ENCODE peak calls at places on chromosome 1, in six cellular contexts. F, Y, K, B, C and T are unnamed samples. For H3K4me1 and H3K9me3, the result is how much of the 10 kb centered on the place peaks cover.

GRCh38 chr1:25562101-25562927 is 18.9 kb downstream of the LDLRAP1 start:
- DNase-seq in F (no peak), Y (no peak), B (no peak), K (no peak), C (no peak), T (peak)

GRCh38 chr1:208540724-208541123 is 296.5 kb upstream of the PLXNA2 start:
- DNase-seq in B (no peak), K (no peak), F (no peak), C (no peak), Y (no peak), T (no peak)

GRCh38 chr1:42915456-42915855 is 43.2 kb downstream of the SLC2A1 start:
- DNase-seq in Y (no peak), B (no peak), K (no peak), C (no peak), F (no peak), T (no peak)

GRCh38 chr1:27575861-27576331 is 28.0 kb downstream of the AHDC1 start:
- DNase-seq in Y (peak), C (peak), K (no peak), B (peak), F (peak), T (peak)

GRCh38 chr1:90730247-90731022 is 13.3 kb upstream of the BARHL2 start:
- DNase-seq in B (no peak), K (no peak), C (peak), F (peak), Y (no peak), T (no peak)

GRCh38 chr1:44830900-44831304 is 12.2 kb downstream of the PTCH2 start:
- DNase-seq in C (no peak), F (no peak), K (no peak), B (no peak), Y (no peak), T (no peak)

GRCh38 chr1:66532798-66533783 is 862 bp upstream of the SGIP1 start:
- DNase-seq in F (peak), B (peak), K (peak), C (peak), Y (peak), T (peak)

GRCh38 chr1:86155061-86155806 is 1.3 kb downstream of the COL24A1 start:
- DNase-seq in B (peak), Y (peak), F (peak), K (peak), C (peak), T (peak)

GRCh38 chr1:39713557-39713956 is 22.3 kb upstream of the HPCAL4 start:
- DNase-seq in B (no peak), Y (no peak), C (peak), K (no peak), F (no peak), T (no peak)

GRCh38 chr1:115112496-115113375 is 23.4 kb upstream of the TSPAN2 start:
- DNase-seq in Y (peak), F (peak), K (peak), C (peak), B (no peak), T (peak)

GRCh38 chr1:8394456-8395321 is 76.8 kb downstream of the SLC45A1 start:
- DNase-seq in F (no peak), B (peak), C (no peak), K (no peak), Y (no peak), T (no peak)

GRCh38 chr1:60831780-60832179 is 250.6 kb upstream of the NFIA start:
- DNase-seq in F (no peak), B (no peak), C (no peak), K (no peak), Y (no peak), T (no peak)

GRCh38 chr1:117656202-117656641 is 50.4 kb downstream of the TENT5C start:
- DNase-seq in C (no peak), F (no peak), K (no peak), Y (no peak), B (no peak), T (no peak)

GRCh38 chr1:20325844-20326323 is 35.2 kb downstream of the VWA5B1 start:
- DNase-seq in F (no peak), K (no peak), B (peak), Y (no peak), C (no peak), T (peak)

GRCh38 chr1:203338335-203339036 is 12.4 kb downstream of the FMOD start:
- DNase-seq in C (no peak), F (peak), Y (no peak), B (peak), K (peak), T (no peak)

GRCh38 chr1:233379869-233380438 is 52.4 kb downstream of the MAP3K21 start:
- DNase-seq in K (no peak), C (no peak), F (no peak), B (no peak), Y (no peak), T (no peak)

GRCh38 chr1:234844479-234845031 is 234.6 kb upstream of the IRF2BP2 start:
- DNase-seq in F (no peak), K (no peak), C (no peak), B (no peak), Y (no peak), T (no peak)

GRCh38 chr1:164637461-164638375 is 78.7 kb downstream of the PBX1 start:
- DNase-seq in Y (no peak), F (no peak), C (no peak), K (no peak), B (no peak), T (no peak)

GRCh38 chr1:179082308-179083030 is 599 bp downstream of the TOR3A start:
- DNase-seq in C (peak), B (peak), F (peak), K (peak), Y (peak), T (peak)

GRCh38 chr1:241641748-241642592 is 1.8 kb upstream of the CHML start:
- DNase-seq in C (no peak), F (no peak), K (no peak), B (no peak), Y (no peak), T (no peak)

GRCh38 chr1:35876988-35877387 is 6.0 kb upstream of the AGO1 start:
- DNase-seq in F (peak), B (no peak), C (no peak), K (no peak), Y (no peak), T (no peak)

GRCh38 chr1:52348704-52349301 is 17.2 kb downstream of the CC2D1B start:
- DNase-seq in K (no peak), F (peak), B (no peak), C (no peak), Y (no peak), T (peak)

GRCh38 chr1:192808588-192809285 is at the start of gene RGS2:
- DNase-seq in Y (peak), F (peak), B (peak), C (peak), K (peak), T (peak)

GRCh38 chr1:19533626-19534025 is 48.3 kb upstream of the CAPZB start:
- DNase-seq in C (no peak), F (no peak), K (no peak), Y (no peak), B (peak), T (no peak)

GRCh38 chr1:204697893-204698292 is 12.4 kb upstream of the LRRN2 start:
- DNase-seq in Y (no peak), F (no peak), B (no peak), C (no peak), K (no peak), T (no peak)

GRCh38 chr1:2503554-2504223 is 22.7 kb downstream of the PANK4 start:
- DNase-seq in C (peak), K (no peak), Y (no peak), F (peak), B (no peak), T (no peak)

GRCh38 chr1:42041031-42041430 is 112.2 kb upstream of the GUCA2B start:
- DNase-seq in Y (no peak), C (peak), B (no peak), F (no peak), K (no peak), T (no peak)

GRCh38 chr1:109160054-109160840 is 46.3 kb downstream of the ELAPOR1 start:
- DNase-seq in K (no peak), Y (no peak), F (no peak), C (no peak), B (no peak), T (no peak)

GRCh38 chr1:173453982-173454381 is 23.2 kb upstream of the PRDX6 start:
- DNase-seq in C (no peak), Y (no peak), F (no peak), B (no peak), K (no peak), T (no peak)

GRCh38 chr1:198318092-198318491 is 161.3 kb downstream of the NEK7 start:
- DNase-seq in C (no peak), B (no peak), K (no peak), F (no peak), Y (no peak), T (no peak)

DNA sequence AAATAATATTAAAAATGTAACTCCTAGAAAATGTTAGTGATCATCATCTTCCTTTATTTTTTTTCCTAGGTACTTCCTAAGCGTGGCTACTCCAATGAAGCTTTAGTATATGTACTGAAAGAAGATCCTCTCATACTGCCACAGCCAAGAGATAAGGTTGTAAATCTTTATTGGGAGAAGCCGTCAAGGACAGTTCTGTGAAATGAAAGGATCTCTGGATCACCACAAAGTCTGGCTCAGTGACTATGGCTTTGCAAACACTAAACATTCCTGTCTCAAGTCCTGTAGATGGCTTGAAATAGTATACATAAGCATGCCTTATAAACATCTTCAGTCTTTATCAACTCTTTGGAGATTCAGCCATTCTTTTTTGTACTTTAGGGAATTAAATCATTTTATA is 61.2 kb upstream of the DPH5 start:
- DNase-seq in K (no peak), C (no peak), B (no peak), Y (no peak), F (no peak), T (no peak)
- H3K4me1 ChIP-seq in K (under half), C (under half), B (under half), Y (under half), F (under half), T (under half)

GRCh38 chr1:12104417-12104816 is 41.3 kb downstream of the TNFRSF8 start:
- DNase-seq in B (no peak), Y (no peak), F (no peak), C (no peak), K (no peak), T (no peak)
- H3K9me3 ChIP-seq in B (under half), Y (under half), F (under half), C (under half), K (under half), T (under half)

DNA sequence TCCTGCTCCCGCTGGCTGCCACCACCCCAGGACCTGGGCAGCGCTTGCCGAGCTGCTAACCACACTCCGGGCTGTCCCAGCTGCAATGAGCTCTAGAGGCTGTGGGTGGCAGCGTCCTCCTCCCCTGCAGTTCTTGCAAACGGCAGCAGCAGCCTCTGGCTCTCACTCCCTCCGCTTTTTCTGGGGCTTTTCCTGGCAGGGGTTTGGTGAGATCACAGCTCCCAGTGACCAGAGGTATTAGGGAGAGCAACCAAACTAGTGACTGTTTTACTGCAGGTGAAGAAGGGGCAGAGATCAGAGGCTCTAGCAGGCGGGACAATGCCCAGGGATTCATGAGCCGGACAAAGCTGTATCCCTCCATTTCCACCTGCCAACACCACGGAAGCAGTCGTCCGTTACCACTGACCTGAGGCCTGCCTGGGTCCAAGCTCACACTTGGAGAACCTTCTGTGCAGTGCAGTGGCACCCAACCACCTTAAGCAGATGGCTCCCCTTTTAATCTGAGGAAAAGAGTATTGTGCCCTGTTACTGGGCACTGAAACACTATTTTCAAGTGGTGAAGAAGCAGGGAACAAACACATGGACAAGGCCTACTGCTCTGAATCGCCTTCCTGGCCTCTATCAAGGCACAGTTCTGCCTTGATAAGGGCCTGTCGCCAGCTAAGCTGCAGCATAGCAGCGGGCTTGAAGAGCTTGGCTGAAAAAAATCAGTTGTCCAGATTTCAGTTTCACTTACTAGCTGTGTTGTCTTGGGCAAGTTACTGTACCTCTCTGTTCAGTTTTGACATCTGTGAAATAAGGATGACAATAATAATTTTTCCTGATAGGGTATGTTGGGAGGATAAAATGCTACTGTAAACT is at the start of gene F5:
- DNase-seq in F (peak), B (peak), K (peak), Y (peak), C (peak), T (peak)
- H3K4me3 ChIP-seq in F (peak), B (no peak), K (peak), Y (no peak), C (peak), T (no peak)

GRCh38 chr1:155966750-155967149 is 11.6 kb downstream of the ARHGEF2 start:
- DNase-seq in B (no peak), C (no peak), F (no peak), K (no peak), Y (no peak), T (no peak)
- H3K4me1 ChIP-seq in B (under half), C (half or more), F (under half), K (under half), Y (under half), T (half or more)

DNA sequence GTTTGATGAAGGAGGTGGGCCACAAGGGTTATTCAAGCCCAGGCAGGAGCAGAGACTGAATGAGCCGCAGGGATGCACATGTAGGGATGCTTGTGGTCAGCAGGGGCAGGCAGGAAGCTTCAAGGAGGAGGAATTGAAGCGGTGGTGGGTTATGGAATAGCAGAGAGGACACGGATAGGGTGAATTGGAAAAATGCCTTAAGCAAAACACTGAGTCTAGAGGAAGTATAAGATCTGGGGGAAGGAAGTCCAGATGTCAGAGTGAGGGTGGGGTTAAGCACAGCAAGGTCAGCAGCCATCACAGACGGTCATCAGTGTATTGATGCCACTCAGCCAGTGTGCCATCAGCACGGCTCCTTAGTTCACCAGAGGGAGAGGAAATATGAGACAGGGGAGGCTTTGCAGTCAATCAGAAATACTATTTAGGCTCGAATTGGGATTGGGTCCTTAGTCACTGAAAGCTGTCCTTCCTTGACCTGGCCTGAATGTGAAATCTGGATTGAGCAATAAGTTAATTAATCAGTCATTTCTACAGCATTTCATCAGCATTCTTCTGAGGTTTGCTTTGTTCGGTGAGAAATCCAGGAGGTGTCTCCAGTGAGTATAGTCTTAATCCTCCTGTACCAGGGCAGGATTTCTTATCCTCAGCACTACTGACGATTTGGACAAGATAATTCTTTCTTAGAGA is 6.0 kb upstream of the LCE1F start:
- DNase-seq in B (no peak), C (no peak), K (no peak), F (no peak), Y (no peak), T (no peak)
- H3K9me3 ChIP-seq in B (under half), C (under half), K (under half), F (under half), Y (under half), T (under half)

GRCh38 chr1:185073725-185074124 is 28.4 kb downstream of the RNF2 start:
- DNase-seq in K (no peak), F (no peak), B (no peak), Y (no peak), C (no peak), T (no peak)

GRCh38 chr1:185074307-185074706 is 28.9 kb downstream of the RNF2 start:
- DNase-seq in K (no peak), C (no peak), F (no peak), Y (no peak), B (no peak), T (no peak)

GRCh38 chr1:185080425-185080824 is 35.1 kb downstream of the RNF2 start:
- DNase-seq in C (no peak), B (no peak), Y (no peak), K (no peak), F (no peak), T (no peak)

GRCh38 chr1:185077374-185077773 is 32.0 kb downstream of the RNF2 start:
- DNase-seq in K (no peak), Y (no peak), F (no peak), B (no peak), C (no peak), T (no peak)

DNA sequence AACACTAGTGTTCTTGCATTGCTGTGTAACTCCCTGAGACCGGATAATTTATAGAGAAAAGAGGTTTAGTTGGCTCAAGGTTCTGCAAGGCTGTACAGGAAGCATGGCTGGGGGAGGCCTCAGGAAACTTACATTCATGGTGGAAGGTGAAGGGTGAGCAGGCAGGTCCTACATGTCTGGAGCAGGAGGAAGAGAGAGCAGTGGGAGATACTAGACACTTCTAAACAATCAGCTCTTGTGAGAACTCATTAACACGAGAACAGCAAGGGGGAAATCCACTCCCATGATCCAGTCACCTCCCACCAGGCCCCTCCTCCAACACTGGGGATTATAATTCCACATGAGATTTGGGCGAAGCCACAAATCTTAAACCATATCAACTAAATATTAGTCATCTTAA is 30.1 kb downstream of the RNF2 start:
- DNase-seq in F (no peak), Y (no peak), K (no peak), C (no peak), B (no peak), T (no peak)
- H3K4me3 ChIP-seq in F (no peak), Y (no peak), K (no peak), C (no peak), B (no peak), T (no peak)

GRCh38 chr1:33047290-33047689 is 10.6 kb upstream of the AK2 start:
- DNase-seq in Y (no peak), F (no peak), K (no peak), C (no peak), B (no peak), T (no peak)

GRCh38 chr1:33045814-33046213 is 9.1 kb upstream of the AK2 start:
- DNase-seq in K (no peak), B (no peak), Y (no peak), C (no peak), F (no peak), T (no peak)

GRCh38 chr1:33043267-33044090 is 6.8 kb upstream of the AK2 start:
- DNase-seq in B (no peak), Y (no peak), F (no peak), K (no peak), C (no peak), T (no peak)

GRCh38 chr1:33042836-33043235 is 6.2 kb upstream of the AK2 start:
- DNase-seq in K (no peak), C (no peak), B (no peak), F (no peak), Y (no peak), T (no peak)

DNA sequence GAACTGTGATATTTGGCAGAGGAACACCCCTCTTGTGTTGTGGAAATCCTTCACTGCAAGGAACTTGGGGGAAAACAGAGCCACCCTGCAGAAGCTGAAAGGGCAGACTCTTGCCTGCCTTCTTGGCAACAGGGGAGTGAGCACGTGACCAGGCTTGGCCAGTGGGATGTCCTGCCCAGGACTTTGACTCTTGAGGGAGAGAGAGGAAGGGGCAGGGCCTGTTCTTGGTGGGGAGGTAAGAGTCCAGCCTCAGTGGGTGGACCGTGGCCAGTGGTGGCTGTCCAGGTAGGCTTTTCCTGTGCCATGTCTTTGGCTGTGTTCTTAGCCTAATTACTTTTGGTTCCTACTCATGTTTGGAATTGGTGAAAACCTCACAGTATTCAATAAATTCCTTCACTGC is 8.6 kb upstream of the AK2 start:
- DNase-seq in K (no peak), Y (no peak), F (no peak), B (no peak), C (no peak), T (no peak)
- H3K4me1 ChIP-seq in K (under half), Y (under half), F (under half), B (under half), C (under half), T (under half)